ENCODE peak calls at places on chromosomes 13 and 19, in six cellular contexts. F, O, Y, D, L and N are unnamed samples.

GRCh38 chr19:4524808-4525562 is 6.7 kb upstream of the PLIN4 start:
- DNase-seq in O (no peak), D (peak), Y (peak), L (peak), F (no peak), N (no peak)

GRCh38 chr13:30796833-30797601 is 61.7 kb downstream of the ALOX5AP start:
- DNase-seq in F (no peak), O (peak), Y (peak), L (no peak), D (no peak), N (no peak)

GRCh38 chr13:76783798-76784197 is 102.4 kb downstream of the KCTD12 start:
- DNase-seq in F (no peak), O (no peak), Y (no peak), D (no peak), L (no peak), N (no peak)

GRCh38 chr19:12665646-12666304 is 767 bp downstream of the MAN2B1 start:
- DNase-seq in F (no peak), D (no peak), O (no peak), L (no peak), Y (peak), N (no peak)

GRCh38 chr13:23509781-23510543 is 60.2 kb upstream of the TNFRSF19 start:
- DNase-seq in Y (peak), L (no peak), F (no peak), O (no peak), D (no peak), N (peak)

GRCh38 chr19:14089412-14089661 is 1.2 kb downstream of the SAMD1 start:
- DNase-seq in F (no peak), L (no peak), Y (peak), D (no peak), O (no peak), N (no peak)

GRCh38 chr19:41595258-41595889 is 19.4 kb downstream of the CEACAM21 start:
- DNase-seq in O (peak), L (peak), D (peak), F (peak), Y (peak), N (peak)

GRCh38 chr13:76890036-76890435 is 3.8 kb upstream of the KCTD12 start:
- DNase-seq in O (no peak), F (peak), L (no peak), Y (peak), D (no peak), N (no peak)

GRCh38 chr19:51339687-51340656 is 2.0 kb downstream of the VSIG10L start:
- DNase-seq in Y (peak), O (peak), D (peak), L (peak), F (peak), N (peak)

GRCh38 chr19:12952488-12953455 is 4.3 kb downstream of the GADD45GIP1 start:
- DNase-seq in O (no peak), D (peak), F (no peak), Y (peak), L (no peak), N (peak)

GRCh38 chr19:45768644-45769053 is 403 bp downstream of the SIX5 start:
- DNase-seq in Y (peak), D (peak), F (no peak), O (no peak), L (peak), N (no peak)

GRCh38 chr19:13334801-13335481 is 171.3 kb downstream of the CACNA1A start:
- DNase-seq in Y (no peak), L (no peak), D (no peak), O (no peak), F (no peak), N (no peak)

GRCh38 chr19:789473-790052 is 7.7 kb upstream of the PTBP1 start:
- DNase-seq in L (peak), F (no peak), Y (no peak), O (no peak), D (peak), N (no peak)

GRCh38 chr13:101945435-101945834 is 456.4 kb downstream of the FGF14 start:
- DNase-seq in Y (no peak), F (no peak), D (no peak), L (no peak), O (no peak), N (no peak)

GRCh38 chr13:49657241-49657641 is 28.9 kb downstream of the ARL11 start:
- DNase-seq in D (no peak), O (no peak), Y (no peak), L (no peak), F (no peak), N (no peak)

GRCh38 chr19:19171821-19172532 is 1.9 kb upstream of the MEF2B start:
- DNase-seq in L (no peak), Y (peak), O (no peak), D (peak), F (no peak), N (no peak)

GRCh38 chr13:23858586-23858985 is 30.6 kb downstream of the MIPEP start:
- DNase-seq in L (no peak), F (no peak), O (no peak), D (no peak), Y (no peak), N (no peak)

GRCh38 chr19:30621326-30621920 is 249.2 kb downstream of the ZNF536 start:
- DNase-seq in O (no peak), D (no peak), L (no peak), F (no peak), Y (no peak), N (no peak)

GRCh38 chr19:409006-409514 is at the start of gene C2CD4C:
- DNase-seq in F (no peak), O (no peak), L (no peak), D (peak), Y (no peak), N (no peak)

GRCh38 chr13:30998548-30999140 is 66.2 kb downstream of the TEX26 start:
- DNase-seq in Y (peak), L (no peak), F (no peak), D (no peak), O (no peak), N (peak)

GRCh38 chr13:110509971-110510786 is 51.3 kb downstream of the RAB20 start:
- DNase-seq in L (peak), Y (no peak), D (peak), F (no peak), O (no peak), N (no peak)

GRCh38 chr13:94607939-94608338 is 6.3 kb downstream of the GPR180 start:
- DNase-seq in F (no peak), Y (no peak), O (no peak), L (no peak), D (no peak), N (no peak)

GRCh38 chr19:32651729-32652140 is 23.2 kb downstream of the ANKRD27 start:
- DNase-seq in D (no peak), F (no peak), L (peak), O (no peak), Y (no peak), N (peak)

GRCh38 chr19:50496189-50497029 is 14.6 kb downstream of the JOSD2 start:
- DNase-seq in D (no peak), Y (no peak), L (peak), O (no peak), F (no peak), N (no peak)

GRCh38 chr13:50129923-50130685 is 114.9 kb downstream of the KCNRG start:
- DNase-seq in Y (peak), F (no peak), D (no peak), O (no peak), L (peak), N (no peak)

GRCh38 chr13:20016649-20017364 is 58.3 kb downstream of the ZMYM2 start:
- DNase-seq in F (no peak), L (no peak), Y (no peak), O (no peak), D (no peak), N (no peak)

GRCh38 chr19:5578094-5578846 is 10.5 kb upstream of the TINCR start:
- DNase-seq in L (peak), D (peak), Y (peak), O (no peak), F (no peak), N (no peak)
- H3K4me3 ChIP-seq in L (no peak), D (no peak), Y (no peak), O (no peak), F (peak), N (no peak)

GRCh38 chr13:39599842-39600241 is 3.2 kb downstream of the LHFPL6 start:
- DNase-seq in O (no peak), Y (peak), D (no peak), F (no peak), L (no peak), N (no peak)

GRCh38 chr13:39596685-39597084 is 6.3 kb downstream of the LHFPL6 start:
- DNase-seq in F (no peak), D (no peak), Y (no peak), O (no peak), L (no peak), N (no peak)

GRCh38 chr13:39596176-39596575 is 6.8 kb downstream of the LHFPL6 start:
- DNase-seq in D (no peak), L (no peak), F (no peak), O (no peak), Y (no peak), N (no peak)

GRCh38 chr13:39600766-39601165 is 2.2 kb downstream of the LHFPL6 start:
- DNase-seq in D (no peak), O (no peak), L (peak), Y (peak), F (no peak), N (no peak)

DNA sequence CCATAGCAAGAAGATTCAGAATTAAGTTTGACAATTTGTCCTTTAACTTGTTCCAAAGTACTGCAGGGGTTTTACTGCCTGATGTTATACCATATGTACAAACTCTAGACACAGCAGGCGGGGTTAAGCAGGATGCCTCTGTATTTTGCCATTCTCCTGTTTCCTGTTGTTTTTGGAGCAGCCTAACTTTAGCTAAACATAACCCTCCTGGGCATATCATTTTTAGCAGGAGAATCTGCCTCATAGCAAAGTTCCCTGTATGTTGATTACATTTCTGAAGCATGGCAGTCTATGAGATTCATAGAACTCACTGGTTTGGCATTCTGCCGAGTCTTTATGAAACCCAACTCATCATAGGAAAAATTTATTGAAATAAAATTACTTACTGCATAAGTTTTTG is 5.2 kb downstream of the LHFPL6 start:
- DNase-seq in O (no peak), Y (peak), F (no peak), L (no peak), D (no peak), N (no peak)
- H3K4me3 ChIP-seq in O (no peak), Y (peak), F (no peak), L (peak), D (no peak), N (no peak)

GRCh38 chr19:35037716-35038622 is 3.6 kb upstream of the HPN start:
- DNase-seq in Y (peak), O (no peak), F (no peak), L (peak), D (no peak), N (no peak)

GRCh38 chr19:35039881-35040456 is 1.6 kb upstream of the HPN start:
- DNase-seq in F (no peak), O (no peak), L (no peak), Y (no peak), D (no peak), N (no peak)

GRCh38 chr19:35040474-35040825 is 1.1 kb upstream of the HPN start:
- DNase-seq in L (no peak), O (no peak), F (no peak), Y (no peak), D (no peak), N (no peak)

GRCh38 chr19:35040826-35041547 is 534 bp upstream of the HPN start:
- DNase-seq in F (no peak), Y (peak), L (peak), D (peak), O (no peak), N (no peak)

GRCh38 chr19:35038623-35039512 is 2.7 kb upstream of the HPN start:
- DNase-seq in L (no peak), F (no peak), O (no peak), D (no peak), Y (no peak), N (no peak)
- H3K4me3 ChIP-seq in L (no peak), F (no peak), O (no peak), D (no peak), Y (no peak), N (no peak)

GRCh38 chr19:2064395-2064787 is 13.3 kb upstream of the MKNK2 start:
- DNase-seq in L (no peak), F (no peak), O (no peak), D (no peak), Y (no peak), N (no peak)
- H3K4me3 ChIP-seq in L (peak), F (no peak), O (no peak), D (no peak), Y (no peak), N (no peak)